ENCODE peak calls at places on chromosomes 7 and 10, in nine cellular contexts. W is foreskin fibroblast; M is WTC11; F is endothelial cell of umbilical vein; I is adipocyte; J is stimulated activated naive CD4-positive, alpha-beta T cell; D is T follicular helper cell; Q is endodermal cell; K is T-helper 9 cell. H is an unnamed sample.

GRCh38 chr10:14487511-14487909 is 156.8 kb upstream of the FRMD4A start:
- DNase-seq in W (no peak), M (no peak), F (peak), I (peak), J (no peak), D (no peak), Q (no peak), K (no peak), H (no peak)

GRCh38 chr7:37732253-37732652 is 48.7 kb downstream of the GPR141 start:
- DNase-seq in W (no peak), M (peak), F (peak), I (peak), J (no peak), D (no peak), Q (peak), K (no peak), H (no peak)

GRCh38 chr7:27235387-27236052 is 7.1 kb upstream of the EVX1 start:
- DNase-seq in W (no peak), M (peak), F (no peak), I (no peak), J (no peak), D (no peak), Q (peak), K (no peak), H (no peak)

GRCh38 chr7:20435305-20435704 is 104.6 kb downstream of the ITGB8 start:
- DNase-seq in W (peak), M (no peak), F (peak), I (no peak), J (no peak), D (no peak), Q (no peak), K (no peak), H (no peak)

GRCh38 chr10:36779238-36779846 is 346.1 kb upstream of the ANKRD30A start:
- DNase-seq in W (no peak), M (peak), F (peak), I (peak), J (no peak), D (no peak), Q (peak), K (no peak), H (peak)

GRCh38 chr7:22154130-22154529 is 202.8 kb downstream of the RAPGEF5 start:
- DNase-seq in W (no peak), M (no peak), F (peak), I (peak), J (no peak), D (no peak), Q (no peak), K (no peak), H (peak)

GRCh38 chr10:31278279-31278941 is 40.6 kb upstream of the ZEB1 start:
- DNase-seq in W (no peak), M (no peak), F (peak), I (no peak), J (no peak), D (no peak), Q (no peak), K (no peak), H (peak)

GRCh38 chr7:22147113-22147512 is 201.4 kb upstream of the CDCA7L start:
- DNase-seq in W (no peak), M (no peak), F (no peak), I (peak), J (no peak), D (no peak), Q (no peak), K (no peak), H (no peak)

GRCh38 chr7:124603066-124603465 is 162.5 kb downstream of the GPR37 start:
- DNase-seq in W (peak), M (no peak), F (no peak), I (no peak), J (no peak), D (no peak), Q (no peak), K (no peak), H (no peak)

GRCh38 chr7:129634361-129635034 is 23.0 kb downstream of the NRF1 start:
- DNase-seq in W (no peak), M (no peak), F (no peak), I (no peak), J (no peak), D (no peak), Q (no peak), K (no peak), H (no peak)

GRCh38 chr7:98647326-98647725 is 30.2 kb downstream of the NPTX2 start:
- DNase-seq in W (no peak), M (no peak), F (no peak), I (no peak), J (no peak), D (no peak), Q (no peak), K (no peak), H (no peak)

GRCh38 chr7:27175005-27175625 is 995 bp upstream of the HOXA10 start:
- DNase-seq in W (peak), M (no peak), F (peak), I (no peak), J (no peak), D (no peak), Q (peak), K (no peak), H (no peak)

GRCh38 chr10:36559990-36560389 is 565.4 kb upstream of the ANKRD30A start:
- DNase-seq in W (no peak), M (no peak), F (no peak), I (peak), J (no peak), D (no peak), Q (no peak), K (no peak), H (no peak)

GRCh38 chr7:36001546-36001945 is 151.5 kb upstream of the EEPD1 start:
- DNase-seq in W (peak), M (no peak), F (no peak), I (no peak), J (no peak), D (no peak), Q (no peak), K (no peak), H (no peak)

GRCh38 chr7:87926581-87927461 is 7.2 kb upstream of the ADAM22 start:
- DNase-seq in W (no peak), M (peak), F (no peak), I (no peak), J (no peak), D (no peak), Q (peak), K (no peak), H (no peak)

GRCh38 chr10:121928528-121928884 is 675 bp upstream of the ATE1 start:
- DNase-seq in W (peak), M (no peak), F (no peak), I (no peak), J (no peak), D (no peak), Q (no peak), K (no peak), H (no peak)

GRCh38 chr10:53598914-53599313 is 826.3 kb upstream of the MBL2 start:
- DNase-seq in W (no peak), M (peak), F (no peak), I (no peak), J (no peak), D (no peak), Q (peak), K (no peak), H (no peak)

GRCh38 chr7:100837099-100837836 is 9.9 kb upstream of the EPHB4 start:
- DNase-seq in W (peak), M (peak), F (peak), I (peak), J (peak), D (peak), Q (peak), K (peak), H (peak)

GRCh38 chr10:60430017-60430416 is 40.3 kb upstream of the ANK3 start:
- DNase-seq in W (peak), M (no peak), F (peak), I (peak), J (no peak), D (no peak), Q (no peak), K (no peak), H (no peak)

GRCh38 chr7:45987521-45988290 is 66.6 kb upstream of the IGFBP3 start:
- DNase-seq in W (no peak), M (no peak), F (no peak), I (no peak), J (no peak), D (no peak), Q (peak), K (no peak), H (no peak)

GRCh38 chr10:132460691-132461090 is 63.7 kb downstream of the PWWP2B start:
- DNase-seq in W (no peak), M (no peak), F (no peak), I (no peak), J (no peak), D (no peak), Q (peak), K (no peak), H (no peak)

H was measured in pulmonary artery endothelial cell.